ENCODE peak calls at places on chromosomes 12 and 14, in six cellular contexts. C is IMR-90, N is H9, W is mesenchymal stem cell, M is H1, T is trophoblast cell. D is an unnamed sample.
A peak's percentile ranks its signal among the peaks of the same experiment; 100 is the strongest.

GRCh38 chr12:16526693-16527092 is 79.3 kb downstream of the LMO3 start:
- DNase-seq in T (peak; percentile 10), N (no peak), C (peak; percentile 92), W (peak; percentile 20), M (no peak), D (no peak)

GRCh38 chr14:105064721-105065143 is 498 bp downstream of the GPR132 start:
- DNase-seq in C (peak; percentile 69), T (no peak), W (peak; percentile 29), N (peak; percentile 52), M (no peak), D (no peak)

GRCh38 chr14:35814371-35815005 is 5.4 kb upstream of the RALGAPA1 start:
- DNase-seq in W (peak; percentile 68), T (peak; percentile 85), N (peak; percentile 68), M (peak; percentile 91), C (peak; percentile 40), D (peak; percentile 49)

GRCh38 chr14:33435911-33436310 is 497.2 kb downstream of the NPAS3 start:
- DNase-seq in W (peak; percentile 85), T (peak; percentile 88), N (no peak), M (no peak), C (peak; percentile 4), D (no peak)

GRCh38 chr12:56645201-56645716 is 525 bp downstream of the ATP5F1B start:
- DNase-seq in W (peak; percentile 22), N (no peak), C (no peak), M (no peak), T (peak; percentile 21), D (no peak)

GRCh38 chr12:64028541-64028940 is 184.0 kb downstream of the SRGAP1 start:
- DNase-seq in C (no peak), W (peak; percentile 29), N (no peak), M (no peak), T (no peak), D (no peak)

GRCh38 chr12:7130791-7131501 is 775 bp downstream of the CLSTN3 start:
- DNase-seq in W (peak; percentile 46), M (peak; percentile 78), T (peak; percentile 94), C (peak; percentile 52), N (peak; percentile 89), D (no peak)

GRCh38 chr14:32129124-32129523 is 52.0 kb downstream of the ARHGAP5 start:
- DNase-seq in W (no peak), C (peak; percentile 58), N (no peak), T (no peak), M (no peak), D (no peak)

GRCh38 chr14:52076334-52076733 is 7.5 kb upstream of the NID2 start:
- DNase-seq in W (no peak), T (no peak), M (no peak), C (peak; percentile 66), N (no peak), D (no peak)

GRCh38 chr14:96268426-96269358 is 12.7 kb downstream of the BDKRB1 start:
- DNase-seq in T (no peak), W (peak; percentile 98), C (peak; percentile 99), N (peak; percentile 19), M (peak; percentile 33), D (no peak)

GRCh38 chr14:61403411-61403810 is 82.0 kb downstream of the PRKCH start:
- DNase-seq in M (no peak), T (no peak), N (no peak), C (no peak), W (no peak), D (no peak)

GRCh38 chr12:92634730-92635129 is 68.1 kb upstream of the PLEKHG7 start:
- DNase-seq in C (no peak), W (no peak), M (no peak), N (no peak), T (no peak), D (no peak)

GRCh38 chr14:20631023-20631820 is 10.3 kb downstream of the OR6S1 start:
- DNase-seq in C (peak; percentile 70), T (peak; percentile 72), M (peak; percentile 85), N (peak; percentile 71), W (peak; percentile 73), D (no peak)

GRCh38 chr12:109871678-109872314 is 8.5 kb downstream of the GLTP start:
- DNase-seq in T (peak; percentile 47), M (no peak), W (no peak), N (no peak), C (peak; percentile 23), D (no peak)

GRCh38 chr12:89993632-89994031 is 285.0 kb upstream of the ATP2B1 start:
- DNase-seq in M (no peak), C (no peak), W (no peak), T (peak; percentile 63), N (no peak), D (no peak)

GRCh38 chr12:129257526-129257925 is 404.2 kb downstream of the GLT1D1 start:
- DNase-seq in M (no peak), N (no peak), W (no peak), T (no peak), C (no peak), D (no peak)

GRCh38 chr12:95220726-95221125 is 3.1 kb downstream of the VEZT start:
- DNase-seq in C (no peak), T (peak; percentile 88), W (no peak), N (no peak), M (no peak), D (no peak)

GRCh38 chr12:110312581-110313360 is 31.7 kb downstream of the ATP2A2 start:
- DNase-seq in T (peak; percentile 88), W (peak; percentile 70), N (no peak), M (peak; percentile 14), C (peak; percentile 72), D (no peak)

GRCh38 chr14:105144666-105145380 is 23.8 kb downstream of the JAG2 start:
- DNase-seq in W (no peak), N (peak; percentile 26), M (peak; percentile 50), C (no peak), T (no peak), D (no peak)

GRCh38 chr14:90568405-90568804 is 171.6 kb downstream of the CALM1 start:
- DNase-seq in M (no peak), W (no peak), N (no peak), C (no peak), T (no peak), D (no peak)

GRCh38 chr14:22558221-22558913 is 30.7 kb downstream of the DAD1 start:
- DNase-seq in N (peak; percentile 74), W (no peak), M (peak; percentile 84), T (peak; percentile 37), C (no peak), D (no peak)

GRCh38 chr14:98236314-98236713 is 1035.7 kb downstream of the BCL11B start:
- DNase-seq in N (no peak), T (no peak), M (no peak), C (no peak), W (no peak), D (no peak)

GRCh38 chr12:105986779-105987686 is 151.7 kb downstream of the NUAK1 start:
- DNase-seq in M (no peak), W (peak; percentile 92), T (peak; percentile 97), C (peak; percentile 95), N (no peak), D (no peak)

GRCh38 chr12:124489220-124489619 is 78.2 kb downstream of the NCOR2 start:
- DNase-seq in C (no peak), N (no peak), M (no peak), W (no peak), T (no peak), D (no peak)
- H3K79me1 ChIP-seq in C (peaks cover 89% of the 10 kb centered on the region), N (peaks cover 9% of the 10 kb centered on the region), M (peaks cover 18% of the 10 kb centered on the region), W (peaks cover 45% of the 10 kb centered on the region), T (no peaks in the 10 kb centered on the region), D (peaks cover 26% of the 10 kb centered on the region)

GRCh38 chr12:31705651-31706050 is 23.2 kb downstream of the AMN1 start:
- DNase-seq in T (no peak), N (no peak), W (no peak), M (no peak), C (no peak), D (no peak)

GRCh38 chr12:31714406-31715271 is 14.2 kb downstream of the AMN1 start:
- DNase-seq in T (no peak), N (no peak), M (no peak), C (no peak), W (no peak), D (no peak)

GRCh38 chr12:31715283-31715825 is 13.5 kb downstream of the AMN1 start:
- DNase-seq in W (peak; percentile 69), N (no peak), M (no peak), T (peak; percentile 92), C (peak; percentile 33), D (no peak)

GRCh38 chr12:31712877-31713276 is 15.9 kb downstream of the AMN1 start:
- DNase-seq in W (no peak), M (no peak), C (no peak), T (no peak), N (no peak), D (no peak)

DNA sequence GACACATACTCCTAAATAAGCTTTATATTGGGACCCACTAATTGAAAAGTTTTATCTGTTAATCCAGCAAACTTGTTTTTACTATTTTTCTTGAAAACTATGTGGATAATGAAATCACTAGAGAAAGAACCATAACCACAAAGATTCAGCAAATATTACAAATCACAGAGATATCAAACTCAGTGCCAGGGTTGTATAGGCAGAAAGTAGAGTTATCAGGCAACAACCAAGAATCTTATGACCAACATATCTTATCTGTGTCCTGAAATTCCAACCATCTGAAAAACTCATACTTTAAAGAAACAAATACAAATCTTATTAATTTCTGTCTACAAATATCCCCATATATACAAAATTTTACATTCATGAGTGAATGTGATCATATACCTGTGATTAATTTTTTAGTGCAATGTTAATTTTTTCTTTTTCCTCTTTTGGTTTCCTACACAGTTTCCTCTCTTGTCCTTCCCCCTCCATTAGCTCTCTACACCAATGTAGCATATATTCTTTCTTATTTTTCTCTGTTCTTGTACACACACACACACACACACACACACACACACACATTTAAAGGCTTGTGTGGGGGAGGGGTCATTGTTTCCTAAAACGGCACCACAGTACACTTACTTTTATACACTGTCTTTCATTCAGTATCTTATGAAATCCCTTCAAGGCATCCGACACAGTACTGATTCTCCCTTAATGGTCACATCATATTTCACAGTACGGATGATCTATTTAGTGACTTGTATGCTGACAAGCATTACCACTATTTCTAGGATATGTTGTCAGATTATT is 18.6 kb downstream of the AMN1 start:
- DNase-seq in C (no peak), T (no peak), M (no peak), N (no peak), W (no peak), D (no peak)
- H4K91ac ChIP-seq in C (no peak overlapping the region), T (no peak overlapping the region), M (no peak overlapping the region), N (no peak overlapping the region), W (no peak overlapping the region), D (no peak overlapping the region)

DNA sequence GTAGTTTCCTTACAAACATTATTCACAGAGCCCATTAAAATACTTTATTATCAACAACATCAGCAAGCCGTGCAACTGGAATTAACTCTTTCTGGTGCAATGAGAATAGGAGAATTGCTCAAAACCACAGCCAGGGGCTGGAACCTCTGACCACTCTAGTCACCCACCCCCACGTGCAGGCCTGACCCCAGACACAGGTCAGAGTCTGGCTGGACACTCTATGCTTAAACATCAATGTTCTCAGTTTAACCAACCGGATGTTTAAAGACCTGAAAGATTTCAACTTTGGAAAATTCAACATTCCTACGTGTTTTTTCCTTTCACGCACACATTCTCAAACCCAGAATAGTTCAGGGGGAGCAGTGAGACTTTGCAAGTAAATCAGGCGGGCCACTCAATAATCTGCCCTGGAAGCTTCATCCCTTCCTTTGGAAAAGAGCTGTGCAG is 65.1 kb downstream of the FOXN3 start:
- DNase-seq in C (no peak), M (peak; percentile 43), N (no peak), T (no peak), W (peak; percentile 81), D (no peak)
- H3K9ac ChIP-seq in C (peak overlapping the region; percentile 28), M (no peak overlapping the region), N (no peak overlapping the region), T (no peak overlapping the region), W (peak overlapping the region; percentile 85), D (no peak overlapping the region)

DNA sequence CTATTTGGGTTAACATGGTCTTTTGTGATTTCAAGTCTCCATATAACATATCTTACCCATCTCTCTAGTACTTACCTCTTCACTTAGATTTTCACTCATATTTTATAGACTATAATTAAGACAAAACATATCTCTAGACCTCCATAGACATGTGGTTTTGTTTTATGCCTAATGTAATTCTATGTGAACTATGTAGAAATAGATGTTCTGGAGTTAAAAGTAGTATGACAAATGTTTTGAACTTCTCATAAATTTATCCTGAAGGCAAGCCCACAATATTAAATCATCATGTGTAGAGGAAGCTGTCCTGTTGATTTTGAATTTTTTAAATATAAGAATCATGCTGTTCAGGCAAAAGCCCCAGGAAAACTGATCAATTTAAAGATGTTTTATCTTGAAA is 169.2 kb downstream of the SYT1 start:
- DNase-seq in W (no peak), M (no peak), N (no peak), C (no peak), T (no peak), D (no peak)
- H3K79me1 ChIP-seq in W (no peaks in the 10 kb centered on the region), M (no peaks in the 10 kb centered on the region), N (no peaks in the 10 kb centered on the region), C (no peaks in the 10 kb centered on the region), T (no peaks in the 10 kb centered on the region), D (no peaks in the 10 kb centered on the region)

D was measured in neuronal stem cell.